ENCODE peak calls at places on chromosomes 7 and 10, in four cellular contexts. One of them, this sample, is unnamed.

GRCh38 chr10:125057158-125058001 is 103.0 kb downstream of the CTBP2 start:
- DNase-seq in stimulated activated CD8-positive, alpha-beta memory T cell treated with anti-CD3 and anti-CD28 coated beads, Interleukin-12 subunit alpha, Interleukin-12 subunit beta, amount 100 ng/mL, for 4 hours: no peak
- DNase-seq in GM04504: peak
- DNase-seq in fibroblast of gingiva: peak
- DNase-seq in this sample: no peak

GRCh38 chr10:79082631-79083581 is 14.1 kb downstream of the ZMIZ1 start:
- DNase-seq in fibroblast of gingiva: no peak
- DNase-seq in GM04504: no peak
- DNase-seq in stimulated activated CD8-positive, alpha-beta memory T cell treated with anti-CD3 and anti-CD28 coated beads, Interleukin-12 subunit alpha, Interleukin-12 subunit beta, amount 100 ng/mL, for 4 hours: no peak
- DNase-seq in this sample: no peak

GRCh38 chr10:89346264-89346971 is 18.6 kb downstream of the IFIT3 start:
- DNase-seq in stimulated activated CD8-positive, alpha-beta memory T cell treated with anti-CD3 and anti-CD28 coated beads, Interleukin-12 subunit alpha, Interleukin-12 subunit beta, amount 100 ng/mL, for 4 hours: no peak
- DNase-seq in fibroblast of gingiva: peak
- DNase-seq in GM04504: no peak
- DNase-seq in this sample: no peak

GRCh38 chr7:88358534-88358838 is 51.8 kb upstream of the STEAP4 start:
- DNase-seq in fibroblast of gingiva: no peak
- DNase-seq in GM04504: no peak
- DNase-seq in stimulated activated CD8-positive, alpha-beta memory T cell treated with anti-CD3 and anti-CD28 coated beads, Interleukin-12 subunit alpha, Interleukin-12 subunit beta, amount 100 ng/mL, for 4 hours: no peak
- DNase-seq in this sample: no peak

GRCh38 chr10:121998462-121998861 is 9.5 kb downstream of the TACC2 start:
- DNase-seq in GM04504: no peak
- DNase-seq in fibroblast of gingiva: no peak
- DNase-seq in stimulated activated CD8-positive, alpha-beta memory T cell treated with anti-CD3 and anti-CD28 coated beads, Interleukin-12 subunit alpha, Interleukin-12 subunit beta, amount 100 ng/mL, for 4 hours: no peak
- DNase-seq in this sample: no peak

GRCh38 chr7:115352375-115352774 is 430.5 kb downstream of the MDFIC start:
- DNase-seq in fibroblast of gingiva: peak
- DNase-seq in stimulated activated CD8-positive, alpha-beta memory T cell treated with anti-CD3 and anti-CD28 coated beads, Interleukin-12 subunit alpha, Interleukin-12 subunit beta, amount 100 ng/mL, for 4 hours: no peak
- DNase-seq in GM04504: peak
- DNase-seq in this sample: no peak

GRCh38 chr7:94514917-94515316 is 5.3 kb downstream of the CASD1 start:
- DNase-seq in fibroblast of gingiva: no peak
- DNase-seq in stimulated activated CD8-positive, alpha-beta memory T cell treated with anti-CD3 and anti-CD28 coated beads, Interleukin-12 subunit alpha, Interleukin-12 subunit beta, amount 100 ng/mL, for 4 hours: no peak
- DNase-seq in GM04504: no peak
- DNase-seq in this sample: no peak

GRCh38 chr7:2687338-2687869 is 598 bp upstream of the AMZ1 start:
- DNase-seq in GM04504: no peak
- DNase-seq in fibroblast of gingiva: no peak
- DNase-seq in stimulated activated CD8-positive, alpha-beta memory T cell treated with anti-CD3 and anti-CD28 coated beads, Interleukin-12 subunit alpha, Interleukin-12 subunit beta, amount 100 ng/mL, for 4 hours: no peak
- DNase-seq in this sample: no peak

GRCh38 chr7:721619-722248 is 4.8 kb upstream of the DNAAF5 start:
- DNase-seq in stimulated activated CD8-positive, alpha-beta memory T cell treated with anti-CD3 and anti-CD28 coated beads, Interleukin-12 subunit alpha, Interleukin-12 subunit beta, amount 100 ng/mL, for 4 hours: no peak
- DNase-seq in fibroblast of gingiva: no peak
- DNase-seq in GM04504: no peak
- DNase-seq in this sample: no peak

GRCh38 chr10:52387744-52388143 is 73.7 kb downstream of the DKK1 start:
- DNase-seq in GM04504: no peak
- DNase-seq in fibroblast of gingiva: no peak
- DNase-seq in stimulated activated CD8-positive, alpha-beta memory T cell treated with anti-CD3 and anti-CD28 coated beads, Interleukin-12 subunit alpha, Interleukin-12 subunit beta, amount 100 ng/mL, for 4 hours: no peak
- DNase-seq in this sample: no peak

GRCh38 chr10:5449227-5449626 is 36.9 kb downstream of the NET1 start:
- DNase-seq in fibroblast of gingiva: no peak
- DNase-seq in stimulated activated CD8-positive, alpha-beta memory T cell treated with anti-CD3 and anti-CD28 coated beads, Interleukin-12 subunit alpha, Interleukin-12 subunit beta, amount 100 ng/mL, for 4 hours: no peak
- DNase-seq in GM04504: no peak
- DNase-seq in this sample: no peak

GRCh38 chr7:83439021-83439420 is 209.9 kb downstream of the SEMA3E start:
- DNase-seq in fibroblast of gingiva: no peak
- DNase-seq in stimulated activated CD8-positive, alpha-beta memory T cell treated with anti-CD3 and anti-CD28 coated beads, Interleukin-12 subunit alpha, Interleukin-12 subunit beta, amount 100 ng/mL, for 4 hours: no peak
- DNase-seq in GM04504: no peak
- DNase-seq in this sample: no peak

GRCh38 chr7:140200102-140200989 is 23.6 kb upstream of the KDM7A start:
- DNase-seq in fibroblast of gingiva: peak
- DNase-seq in stimulated activated CD8-positive, alpha-beta memory T cell treated with anti-CD3 and anti-CD28 coated beads, Interleukin-12 subunit alpha, Interleukin-12 subunit beta, amount 100 ng/mL, for 4 hours: no peak
- DNase-seq in GM04504: no peak
- DNase-seq in this sample: no peak

GRCh38 chr7:85489498-85489897 is 302.6 kb upstream of the SEMA3D start:
- DNase-seq in fibroblast of gingiva: no peak
- DNase-seq in stimulated activated CD8-positive, alpha-beta memory T cell treated with anti-CD3 and anti-CD28 coated beads, Interleukin-12 subunit alpha, Interleukin-12 subunit beta, amount 100 ng/mL, for 4 hours: no peak
- DNase-seq in GM04504: peak
- DNase-seq in this sample: no peak

GRCh38 chr10:22344204-22344603 is 1.1 kb upstream of the SPAG6 start:
- DNase-seq in fibroblast of gingiva: no peak
- DNase-seq in GM04504: no peak
- DNase-seq in stimulated activated CD8-positive, alpha-beta memory T cell treated with anti-CD3 and anti-CD28 coated beads, Interleukin-12 subunit alpha, Interleukin-12 subunit beta, amount 100 ng/mL, for 4 hours: no peak
- DNase-seq in this sample: no peak

GRCh38 chr10:5622186-5622585 is 44.2 kb downstream of the ASB13 start:
- DNase-seq in stimulated activated CD8-positive, alpha-beta memory T cell treated with anti-CD3 and anti-CD28 coated beads, Interleukin-12 subunit alpha, Interleukin-12 subunit beta, amount 100 ng/mL, for 4 hours: no peak
- DNase-seq in GM04504: no peak
- DNase-seq in fibroblast of gingiva: no peak
- DNase-seq in this sample: no peak

GRCh38 chr7:30971440-30971839 is 7.7 kb downstream of the GHRHR start:
- DNase-seq in GM04504: no peak
- DNase-seq in fibroblast of gingiva: no peak
- DNase-seq in stimulated activated CD8-positive, alpha-beta memory T cell treated with anti-CD3 and anti-CD28 coated beads, Interleukin-12 subunit alpha, Interleukin-12 subunit beta, amount 100 ng/mL, for 4 hours: no peak
- DNase-seq in this sample: no peak

GRCh38 chr10:84190621-84191020 is 3.7 kb upstream of the CDHR1 start:
- DNase-seq in fibroblast of gingiva: no peak
- DNase-seq in stimulated activated CD8-positive, alpha-beta memory T cell treated with anti-CD3 and anti-CD28 coated beads, Interleukin-12 subunit alpha, Interleukin-12 subunit beta, amount 100 ng/mL, for 4 hours: no peak
- DNase-seq in GM04504: no peak
- DNase-seq in this sample: no peak

GRCh38 chr10:81309041-81309552 is 565.9 kb upstream of the NRG3 start:
- DNase-seq in GM04504: no peak
- DNase-seq in fibroblast of gingiva: no peak
- DNase-seq in stimulated activated CD8-positive, alpha-beta memory T cell treated with anti-CD3 and anti-CD28 coated beads, Interleukin-12 subunit alpha, Interleukin-12 subunit beta, amount 100 ng/mL, for 4 hours: no peak
- DNase-seq in this sample: no peak

GRCh38 chr7:17535776-17536175 is 237.3 kb downstream of the AHR start:
- DNase-seq in stimulated activated CD8-positive, alpha-beta memory T cell treated with anti-CD3 and anti-CD28 coated beads, Interleukin-12 subunit alpha, Interleukin-12 subunit beta, amount 100 ng/mL, for 4 hours: no peak
- DNase-seq in fibroblast of gingiva: peak
- DNase-seq in GM04504: peak
- DNase-seq in this sample: no peak

GRCh38 chr7:930975-931758 is 23.3 kb downstream of the ADAP1 start:
- DNase-seq in GM04504: no peak
- DNase-seq in fibroblast of gingiva: no peak
- DNase-seq in stimulated activated CD8-positive, alpha-beta memory T cell treated with anti-CD3 and anti-CD28 coated beads, Interleukin-12 subunit alpha, Interleukin-12 subunit beta, amount 100 ng/mL, for 4 hours: no peak
- DNase-seq in this sample: no peak

GRCh38 chr7:75662579-75663301 is 76.0 kb downstream of the HIP1 start:
- DNase-seq in fibroblast of gingiva: no peak
- DNase-seq in GM04504: no peak
- DNase-seq in stimulated activated CD8-positive, alpha-beta memory T cell treated with anti-CD3 and anti-CD28 coated beads, Interleukin-12 subunit alpha, Interleukin-12 subunit beta, amount 100 ng/mL, for 4 hours: no peak
- DNase-seq in this sample: no peak

GRCh38 chr7:75967573-75967997 is 26.8 kb downstream of the TMEM120A start:
- DNase-seq in stimulated activated CD8-positive, alpha-beta memory T cell treated with anti-CD3 and anti-CD28 coated beads, Interleukin-12 subunit alpha, Interleukin-12 subunit beta, amount 100 ng/mL, for 4 hours: no peak
- DNase-seq in fibroblast of gingiva: no peak
- DNase-seq in GM04504: no peak
- DNase-seq in this sample: no peak

GRCh38 chr7:16563281-16564022 is 36.8 kb downstream of the LRRC72 start:
- DNase-seq in GM04504: no peak
- DNase-seq in stimulated activated CD8-positive, alpha-beta memory T cell treated with anti-CD3 and anti-CD28 coated beads, Interleukin-12 subunit alpha, Interleukin-12 subunit beta, amount 100 ng/mL, for 4 hours: no peak
- DNase-seq in fibroblast of gingiva: no peak
- DNase-seq in this sample: no peak

GRCh38 chr7:34066968-34067367 is 161.6 kb downstream of the BMPER start:
- DNase-seq in fibroblast of gingiva: no peak
- DNase-seq in GM04504: no peak
- DNase-seq in stimulated activated CD8-positive, alpha-beta memory T cell treated with anti-CD3 and anti-CD28 coated beads, Interleukin-12 subunit alpha, Interleukin-12 subunit beta, amount 100 ng/mL, for 4 hours: no peak
- DNase-seq in this sample: no peak

GRCh38 chr10:78290131-78290750 is 256.6 kb downstream of the RPS24 start:
- DNase-seq in stimulated activated CD8-positive, alpha-beta memory T cell treated with anti-CD3 and anti-CD28 coated beads, Interleukin-12 subunit alpha, Interleukin-12 subunit beta, amount 100 ng/mL, for 4 hours: no peak
- DNase-seq in fibroblast of gingiva: no peak
- DNase-seq in GM04504: no peak
- DNase-seq in this sample: no peak

GRCh38 chr7:116588641-116589594 is 64.1 kb downstream of the CAV1 start:
- DNase-seq in stimulated activated CD8-positive, alpha-beta memory T cell treated with anti-CD3 and anti-CD28 coated beads, Interleukin-12 subunit alpha, Interleukin-12 subunit beta, amount 100 ng/mL, for 4 hours: no peak
- DNase-seq in GM04504: no peak
- DNase-seq in fibroblast of gingiva: peak
- DNase-seq in this sample: no peak

GRCh38 chr7:80726731-80727130 is 88.3 kb downstream of the CD36 start:
- DNase-seq in stimulated activated CD8-positive, alpha-beta memory T cell treated with anti-CD3 and anti-CD28 coated beads, Interleukin-12 subunit alpha, Interleukin-12 subunit beta, amount 100 ng/mL, for 4 hours: no peak
- DNase-seq in fibroblast of gingiva: no peak
- DNase-seq in GM04504: no peak
- DNase-seq in this sample: no peak

GRCh38 chr10:61899997-61900828 is 1.3 kb upstream of the ARID5B start:
- DNase-seq in stimulated activated CD8-positive, alpha-beta memory T cell treated with anti-CD3 and anti-CD28 coated beads, Interleukin-12 subunit alpha, Interleukin-12 subunit beta, amount 100 ng/mL, for 4 hours: no peak
- DNase-seq in fibroblast of gingiva: peak
- DNase-seq in GM04504: no peak
- DNase-seq in this sample: peak

GRCh38 chr7:80324032-80324431 is 187.8 kb downstream of the GNAT3 start:
- DNase-seq in fibroblast of gingiva: peak
- DNase-seq in stimulated activated CD8-positive, alpha-beta memory T cell treated with anti-CD3 and anti-CD28 coated beads, Interleukin-12 subunit alpha, Interleukin-12 subunit beta, amount 100 ng/mL, for 4 hours: no peak
- DNase-seq in GM04504: peak
- DNase-seq in this sample: no peak

GRCh38 chr10:116163732-116164131 is 109.3 kb downstream of the GFRA1 start:
- DNase-seq in fibroblast of gingiva: no peak
- DNase-seq in GM04504: no peak
- DNase-seq in stimulated activated CD8-positive, alpha-beta memory T cell treated with anti-CD3 and anti-CD28 coated beads, Interleukin-12 subunit alpha, Interleukin-12 subunit beta, amount 100 ng/mL, for 4 hours: no peak
- DNase-seq in this sample: no peak

GRCh38 chr10:126350216-126350992 is 37.9 kb downstream of the ADAM12 start:
- DNase-seq in fibroblast of gingiva: peak
- DNase-seq in GM04504: peak
- DNase-seq in stimulated activated CD8-positive, alpha-beta memory T cell treated with anti-CD3 and anti-CD28 coated beads, Interleukin-12 subunit alpha, Interleukin-12 subunit beta, amount 100 ng/mL, for 4 hours: no peak
- DNase-seq in this sample: no peak

GRCh38 chr7:93092757-93093370 is 24.9 kb downstream of the SAMD9 start:
- DNase-seq in stimulated activated CD8-positive, alpha-beta memory T cell treated with anti-CD3 and anti-CD28 coated beads, Interleukin-12 subunit alpha, Interleukin-12 subunit beta, amount 100 ng/mL, for 4 hours: no peak
- DNase-seq in GM04504: peak
- DNase-seq in fibroblast of gingiva: peak
- DNase-seq in this sample: no peak

GRCh38 chr10:68561804-68562649 is 1.9 kb downstream of the TET1 start:
- DNase-seq in GM04504: no peak
- DNase-seq in fibroblast of gingiva: no peak
- DNase-seq in stimulated activated CD8-positive, alpha-beta memory T cell treated with anti-CD3 and anti-CD28 coated beads, Interleukin-12 subunit alpha, Interleukin-12 subunit beta, amount 100 ng/mL, for 4 hours: no peak
- DNase-seq in this sample: no peak

GRCh38 chr7:112308974-112309373 is 102.5 kb downstream of the ZNF277 start:
- DNase-seq in stimulated activated CD8-positive, alpha-beta memory T cell treated with anti-CD3 and anti-CD28 coated beads, Interleukin-12 subunit alpha, Interleukin-12 subunit beta, amount 100 ng/mL, for 4 hours: no peak
- DNase-seq in GM04504: no peak
- DNase-seq in fibroblast of gingiva: no peak
- DNase-seq in this sample: no peak